ENCODE peak calls at places on chromosome 14, in nine cellular contexts. H is HuH-7, N is GM04504, Z is DMS 273 treated with DMSO at 0.1 percent for 48 hours, K is thyroid gland, Q is keratinocyte, U is coronary artery, O is WERI-Rb-1, B is neuronal stem cell. Y is an unnamed sample.

GRCh38 chr14:75595211-75595610 is 16.8 kb downstream of the FLVCR2 start:
- DNase-seq in N (no peak), U (no peak), K (no peak), Z (no peak), Q (no peak), B (no peak), H (no peak), O (no peak), Y (no peak)

GRCh38 chr14:52267501-52268190 is at the start of gene PTGDR:
- DNase-seq in Q (no peak), B (peak), N (no peak), K (peak), Z (no peak), O (no peak), H (no peak), U (no peak), Y (no peak)

GRCh38 chr14:69133206-69134125 is 19.5 kb downstream of the DCAF5 start:
- DNase-seq in H (no peak), U (no peak), Q (no peak), O (no peak), B (no peak), Z (peak), K (peak), N (no peak), Y (peak)

GRCh38 chr14:71308671-71309070 is 401.4 kb downstream of the PCNX1 start:
- DNase-seq in O (no peak), K (no peak), U (no peak), N (no peak), Z (no peak), B (no peak), Q (no peak), H (no peak), Y (no peak)

GRCh38 chr14:99318091-99318958 is 46.3 kb upstream of the BCL11B start:
- DNase-seq in N (no peak), Z (no peak), H (no peak), Q (no peak), U (peak), O (no peak), K (no peak), B (no peak), Y (no peak)

GRCh38 chr14:64682173-64682710 is 22.0 kb upstream of the PLEKHG3 start:
- DNase-seq in B (no peak), K (peak), Q (no peak), Z (no peak), O (no peak), H (no peak), N (no peak), U (peak), Y (no peak)

GRCh38 chr14:50823051-50823762 is 7.8 kb downstream of the NIN start:
- DNase-seq in N (no peak), O (no peak), K (no peak), Z (no peak), Q (no peak), H (no peak), U (no peak), B (no peak), Y (no peak)

GRCh38 chr14:62097072-62097471 is 334.9 kb downstream of the SNAPC1 start:
- DNase-seq in O (no peak), Z (no peak), Q (no peak), N (no peak), K (no peak), B (no peak), H (no peak), U (no peak), Y (no peak)

GRCh38 chr14:81402123-81402495 is 2.0 kb upstream of the STON2 start:
- DNase-seq in K (no peak), Z (no peak), O (no peak), Q (no peak), U (no peak), H (no peak), N (no peak), B (no peak), Y (no peak)

GRCh38 chr14:81452766-81453165 is 52.6 kb upstream of the STON2 start:
- DNase-seq in B (no peak), O (no peak), Z (peak), H (peak), K (no peak), N (no peak), U (no peak), Q (no peak), Y (no peak)

GRCh38 chr14:31479026-31479425 is 8.8 kb downstream of the GPR33 start:
- DNase-seq in Z (no peak), U (no peak), K (no peak), O (no peak), H (no peak), N (no peak), Q (no peak), B (no peak), Y (no peak)

GRCh38 chr14:67186789-67187188 is 2.5 kb upstream of the GARIN2 start:
- DNase-seq in N (no peak), H (no peak), U (no peak), Q (no peak), O (no peak), K (no peak), Z (no peak), B (no peak), Y (no peak)

GRCh38 chr14:71165121-71165574 is 257.9 kb downstream of the PCNX1 start:
- DNase-seq in N (no peak), Z (no peak), K (no peak), O (no peak), Q (peak), B (no peak), H (peak), U (no peak), Y (peak)

GRCh38 chr14:101922866-101923265 is 41.5 kb upstream of the DYNC1H1 start:
- DNase-seq in K (no peak), B (no peak), U (no peak), N (no peak), O (no peak), Z (no peak), H (no peak), Q (no peak), Y (no peak)

GRCh38 chr14:54746019-54746418 is 156.6 kb downstream of the GCH1 start:
- DNase-seq in N (no peak), O (no peak), Z (no peak), Q (no peak), U (no peak), K (no peak), B (no peak), H (no peak), Y (no peak)

GRCh38 chr14:22177870-22178269 is 411.2 kb downstream of the DAD1 start:
- DNase-seq in B (no peak), O (no peak), Z (no peak), Q (no peak), K (no peak), U (no peak), H (no peak), N (no peak), Y (no peak)

GRCh38 chr14:105888151-105888550 is 361.8 kb downstream of the TMEM121 start:
- DNase-seq in K (no peak), O (no peak), B (no peak), Q (no peak), N (no peak), Z (no peak), H (no peak), U (peak), Y (no peak)

GRCh38 chr14:97411938-97412612 is 614.9 kb downstream of the VRK1 start:
- DNase-seq in U (no peak), B (peak), Q (no peak), Z (no peak), O (no peak), H (no peak), N (no peak), K (no peak), Y (no peak)

GRCh38 chr14:28767851-28768548 is 1.4 kb downstream of the FOXG1 start:
- DNase-seq in Q (no peak), U (no peak), N (no peak), B (no peak), H (no peak), K (no peak), O (peak), Z (no peak), Y (no peak)

GRCh38 chr14:30921305-30921704 is 46.9 kb downstream of the COCH start:
- DNase-seq in Q (no peak), K (no peak), B (no peak), O (no peak), Z (no peak), U (no peak), H (no peak), N (no peak), Y (no peak)

GRCh38 chr14:92500491-92500941 is 13.1 kb upstream of the RIN3 start:
- DNase-seq in U (peak), K (no peak), B (no peak), Q (no peak), N (no peak), Z (no peak), H (peak), O (no peak), Y (no peak)

GRCh38 chr14:73731111-73731510 is 16.9 kb upstream of the PNMA1 start:
- DNase-seq in O (no peak), N (no peak), Q (no peak), U (no peak), B (no peak), H (no peak), Z (no peak), K (no peak), Y (no peak)

GRCh38 chr14:44494125-44494524 is 13.0 kb downstream of the FSCB start:
- DNase-seq in B (no peak), H (no peak), U (no peak), O (no peak), Q (no peak), Z (no peak), K (no peak), N (no peak), Y (no peak)

GRCh38 chr14:58772061-58772604 is 134.4 kb downstream of the DACT1 start:
- DNase-seq in O (no peak), Q (no peak), B (no peak), H (no peak), Z (no peak), K (no peak), N (no peak), U (no peak), Y (no peak)

GRCh38 chr14:65249471-65250161 is 147.3 kb upstream of the MAX start:
- DNase-seq in Z (no peak), B (no peak), O (no peak), K (no peak), U (no peak), Q (no peak), N (no peak), H (no peak), Y (no peak)

GRCh38 chr14:55457496-55457895 is 17.1 kb upstream of the TBPL2 start:
- DNase-seq in N (no peak), B (no peak), K (no peak), H (no peak), Z (no peak), O (no peak), U (no peak), Q (no peak), Y (no peak)

GRCh38 chr14:36271222-36271621 is 49.2 kb downstream of the MBIP start:
- DNase-seq in K (no peak), O (no peak), Z (no peak), Q (no peak), N (no peak), U (no peak), B (no peak), H (no peak), Y (no peak)

GRCh38 chr14:97071177-97071576 is 274.0 kb downstream of the VRK1 start:
- DNase-seq in H (no peak), Z (no peak), Q (no peak), N (no peak), K (no peak), O (no peak), B (no peak), U (no peak), Y (no peak)

GRCh38 chr14:67817750-67818438 is 1.5 kb upstream of the ZFYVE26 start:
- DNase-seq in Q (no peak), N (no peak), B (no peak), H (no peak), K (no peak), Z (no peak), O (no peak), U (no peak), Y (no peak)

GRCh38 chr14:91333640-91334039 is 84.0 kb downstream of the CCDC88C start:
- DNase-seq in K (no peak), Z (no peak), N (no peak), H (no peak), U (no peak), B (no peak), O (no peak), Q (no peak), Y (no peak)

GRCh38 chr14:80003138-80003537 is 208.2 kb downstream of the DIO2 start:
- DNase-seq in Q (no peak), U (no peak), Z (no peak), H (no peak), O (no peak), B (no peak), N (no peak), K (no peak), Y (no peak)

GRCh38 chr14:102923920-102924486 is 1.5 kb downstream of the AMN start:
- DNase-seq in U (no peak), O (no peak), Z (no peak), Q (no peak), K (no peak), H (peak), N (no peak), B (no peak), Y (no peak)